ENCODE peak calls at places on chromosome 5, in ten cellular contexts. N is CD8-positive, alpha-beta T cell; H is Right ventricle myocardium superior; T is AG08396; U is ELR; Z is AG08395; W is activated CD8-positive, alpha-beta memory T cell treated with anti-CD3 and anti-CD28 coated beads for 24 hours; R is 8988T; M is HCT116; V is activated T-cell treated with anti-CD3 and anti-CD28 coated beads for 1 hour. A is an unnamed sample.

GRCh38 chr5:116750626-116751188 is 176.1 kb upstream of the SEMA6A start:
- DNase-seq in V (no peak), U (no peak), M (no peak), Z (no peak), T (no peak), R (no peak), H (no peak), N (no peak), W (no peak), A (no peak)

GRCh38 chr5:1538741-1539392 is 15.1 kb upstream of the LPCAT1 start:
- DNase-seq in T (no peak), N (peak), R (no peak), V (no peak), M (no peak), W (peak), Z (no peak), U (no peak), H (peak), A (peak)

GRCh38 chr5:17224858-17225436 is 7.5 kb downstream of the BASP1 start:
- DNase-seq in R (no peak), U (peak), W (no peak), H (no peak), Z (no peak), V (no peak), T (no peak), N (no peak), M (no peak), A (no peak)

GRCh38 chr5:54254482-54255198 is 55.7 kb downstream of the ARL15 start:
- DNase-seq in V (no peak), Z (no peak), U (no peak), H (no peak), R (no peak), M (no peak), W (no peak), N (no peak), T (no peak), A (no peak)

GRCh38 chr5:154444559-154445421 is 1.0 kb upstream of the SAP30L start:
- DNase-seq in V (no peak), H (no peak), W (no peak), M (no peak), N (peak), R (peak), T (peak), U (peak), Z (peak), A (peak)

GRCh38 chr5:108380531-108381021 is 1.3 kb downstream of the FBXL17 start:
- DNase-seq in N (peak), W (peak), V (peak), M (no peak), H (peak), T (peak), U (peak), Z (peak), R (peak), A (no peak)

GRCh38 chr5:140926211-140926902 is at the start of gene PCDHAC1:
- DNase-seq in H (peak), W (peak), N (no peak), V (no peak), M (peak), U (no peak), R (peak), T (peak), Z (peak), A (peak)

GRCh38 chr5:132012385-132013005 is 1.0 kb upstream of the ACSL6 start:
- DNase-seq in N (peak), V (no peak), M (no peak), R (no peak), H (peak), T (peak), W (peak), Z (peak), U (peak), A (peak)

GRCh38 chr5:154205441-154206117 is 15.0 kb downstream of the GALNT10 start:
- DNase-seq in H (no peak), N (no peak), T (no peak), M (no peak), U (peak), W (no peak), Z (no peak), R (no peak), V (no peak), A (no peak)

GRCh38 chr5:77784735-77785134 is 8.6 kb upstream of the TBCA start:
- DNase-seq in M (no peak), H (no peak), T (no peak), Z (no peak), V (no peak), N (no peak), W (no peak), U (no peak), R (no peak), A (peak)

GRCh38 chr5:124617787-124618186 is 128.7 kb downstream of the ZNF608 start:
- DNase-seq in U (no peak), T (no peak), N (no peak), Z (no peak), V (no peak), R (no peak), H (no peak), W (no peak), M (no peak), A (no peak)

GRCh38 chr5:6584101-6584645 is 48.7 kb downstream of the NSUN2 start:
- DNase-seq in N (no peak), R (peak), W (no peak), H (no peak), T (no peak), M (no peak), U (no peak), V (no peak), Z (no peak), A (no peak)

GRCh38 chr5:132928008-132928407 is 35.4 kb downstream of the AFF4 start:
- DNase-seq in W (no peak), V (no peak), N (no peak), Z (no peak), R (no peak), U (no peak), M (no peak), H (no peak), T (no peak), A (no peak)

GRCh38 chr5:177311361-177311722 is 356 bp downstream of the MXD3 start:
- DNase-seq in W (no peak), V (no peak), U (peak), T (no peak), N (no peak), M (no peak), Z (no peak), H (no peak), R (no peak), A (no peak)

GRCh38 chr5:88889165-88890069 is 6.4 kb upstream of the MEF2C start:
- DNase-seq in V (no peak), R (no peak), N (no peak), U (no peak), H (peak), Z (peak), W (peak), M (no peak), T (peak), A (no peak)

GRCh38 chr5:5178121-5178520 is 38.0 kb downstream of the ADAMTS16 start:
- DNase-seq in H (no peak), R (no peak), W (no peak), V (no peak), N (no peak), Z (no peak), T (no peak), U (no peak), M (no peak), A (no peak)

GRCh38 chr5:14590949-14591348 is 9.4 kb downstream of the OTULINL start:
- DNase-seq in V (no peak), T (no peak), W (no peak), H (no peak), Z (no peak), R (no peak), M (no peak), U (peak), N (no peak), A (no peak)

GRCh38 chr5:80181618-80182211 is 74.1 kb downstream of the SERINC5 start:
- DNase-seq in U (no peak), T (no peak), W (no peak), V (no peak), Z (no peak), R (no peak), H (no peak), N (peak), M (peak), A (no peak)

GRCh38 chr5:128199611-128200010 is 116.0 kb downstream of the SLC12A2 start:
- DNase-seq in M (no peak), Z (no peak), H (no peak), V (no peak), N (no peak), T (no peak), W (no peak), R (no peak), U (no peak), A (no peak)

GRCh38 chr5:156963125-156963524 is at the start of gene TIMD4:
- DNase-seq in T (no peak), N (no peak), H (no peak), M (no peak), V (no peak), Z (no peak), R (no peak), U (no peak), W (no peak), A (no peak)

GRCh38 chr5:65480306-65480865 is 1.3 kb downstream of the ADAMTS6 start:
- DNase-seq in H (peak), Z (peak), T (peak), W (no peak), U (peak), N (peak), R (no peak), V (peak), M (no peak), A (no peak)

GRCh38 chr5:141855265-141856029 is 22.8 kb downstream of the PCDH1 start:
- DNase-seq in M (no peak), T (no peak), H (peak), W (no peak), V (no peak), U (no peak), Z (no peak), R (no peak), N (no peak), A (no peak)

GRCh38 chr5:5622806-5623205 is 200.3 kb downstream of the ICE1 start:
- DNase-seq in T (no peak), N (no peak), H (no peak), V (no peak), Z (no peak), M (no peak), R (no peak), U (no peak), W (no peak), A (no peak)

GRCh38 chr5:35876922-35877321 is 20.2 kb downstream of the IL7R start:
- DNase-seq in U (peak), R (no peak), T (peak), W (no peak), M (no peak), V (no peak), Z (peak), H (no peak), N (no peak), A (no peak)

GRCh38 chr5:43798740-43799139 is 195.8 kb downstream of the NNT start:
- DNase-seq in N (no peak), Z (no peak), W (no peak), R (no peak), M (no peak), V (no peak), H (no peak), U (no peak), T (no peak), A (no peak)

GRCh38 chr5:31640024-31640423 is 1.1 kb downstream of the PDZD2 start:
- DNase-seq in W (no peak), R (no peak), M (no peak), N (no peak), Z (no peak), V (no peak), H (no peak), T (no peak), U (no peak), A (no peak)

GRCh38 chr5:137599479-137599878 is 100.4 kb upstream of the SPOCK1 start:
- DNase-seq in V (no peak), U (no peak), Z (no peak), W (no peak), N (no peak), R (no peak), H (no peak), T (no peak), M (no peak), A (no peak)

GRCh38 chr5:62333250-62333800 is 27.3 kb downstream of the KIF2A start:
- DNase-seq in Z (no peak), W (no peak), V (no peak), M (no peak), U (no peak), T (no peak), N (no peak), R (no peak), H (no peak), A (no peak)

A was measured in osteocyte.